ENCODE peak calls at places on chromosomes 7 and 10, in ten cellular contexts. F, Y, I, X, M, O, Q, Z, W and U are unnamed samples.

GRCh38 chr7:64880322-64881297 is 22.5 kb upstream of the ZNF273 start:
- DNase-seq in F (peak; percentile 74), Y (no peak), I (no peak), X (peak; percentile 6), M (no peak), O (no peak), Q (no peak), Z (no peak), W (no peak), U (no peak)

GRCh38 chr7:76300210-76300731 is 2.2 kb upstream of the HSPB1 start:
- DNase-seq in F (no peak), Y (no peak), I (no peak), X (no peak), M (peak; percentile 57), O (no peak), Q (no peak), Z (no peak), W (no peak), U (no peak)

GRCh38 chr7:46755120-46756034 is 826.5 kb downstream of the TNS3 start:
- DNase-seq in F (no peak), Y (no peak), I (no peak), X (no peak), M (no peak), O (no peak), Q (no peak), Z (no peak), W (no peak), U (no peak)

GRCh38 chr10:51800725-51801455 is 101.5 kb upstream of the CSTF2T start:
- DNase-seq in F (no peak), Y (no peak), I (no peak), X (no peak), M (no peak), O (no peak), Q (no peak), Z (no peak), W (no peak), U (no peak)

GRCh38 chr7:74173491-74173865 is 678 bp upstream of the EIF4H start:
- DNase-seq in F (no peak), Y (no peak), I (no peak), X (no peak), M (no peak), O (no peak), Q (no peak), Z (no peak), W (no peak), U (no peak)

GRCh38 chr10:70954777-70955176 is 66.4 kb upstream of the PCBD1 start:
- DNase-seq in F (peak; percentile 48), Y (no peak), I (no peak), X (no peak), M (no peak), O (no peak), Q (no peak), Z (no peak), W (no peak), U (no peak)

GRCh38 chr7:5237286-5237685 is 45.5 kb upstream of the SLC29A4 start:
- DNase-seq in F (peak; percentile 89), Y (no peak), I (no peak), X (no peak), M (no peak), O (no peak), Q (no peak), Z (no peak), W (no peak), U (no peak)

GRCh38 chr7:128863433-128863989 is 855 bp downstream of the ATP6V1F start:
- DNase-seq in F (no peak), Y (no peak), I (peak; percentile 50), X (peak; percentile 46), M (peak; percentile 63), O (peak; percentile 63), Q (no peak), Z (no peak), W (peak; percentile 33), U (peak; percentile 90)

GRCh38 chr7:79159040-79159664 is 294.3 kb downstream of the MAGI2 start:
- DNase-seq in F (no peak), Y (no peak), I (no peak), X (no peak), M (no peak), O (no peak), Q (no peak), Z (no peak), W (no peak), U (peak; percentile 49)